ENCODE peak calls at places on chromosome 13, in seven cellular contexts. G is GM23248, S is neural progenitor cell, H is hepatocyte, X is PC-3, R is SK-N-SH, D is GM23338. O is an unnamed sample.

GRCh38 chr13:75792526-75793187 is 156.5 kb downstream of the LMO7 start:
- DNase-seq in G (no peak), S (no peak), H (peak), X (no peak), R (no peak), D (no peak), O (no peak)

GRCh38 chr13:33867472-33867871 is 49.5 kb downstream of the RFC3 start:
- DNase-seq in G (no peak), S (no peak), H (no peak), X (no peak), R (no peak), D (no peak), O (no peak)

GRCh38 chr13:76889254-76889653 is 3.0 kb upstream of the KCTD12 start:
- DNase-seq in G (no peak), S (no peak), H (no peak), X (no peak), R (no peak), D (no peak), O (no peak)

GRCh38 chr13:94173312-94173854 is 306.1 kb downstream of the DCT start:
- DNase-seq in G (peak), S (no peak), H (no peak), X (no peak), R (no peak), D (no peak), O (no peak)

GRCh38 chr13:74774252-74774651 is 640.0 kb upstream of the KLF12 start:
- DNase-seq in G (peak), S (no peak), H (no peak), X (no peak), R (no peak), D (no peak), O (no peak)

GRCh38 chr13:39144941-39145533 is 106.8 kb downstream of the NHLRC3 start:
- DNase-seq in G (peak), S (peak), H (peak), X (peak), R (peak), D (peak), O (peak)

GRCh38 chr13:98129059-98129741 is 13.7 kb upstream of the FARP1 start:
- DNase-seq in G (peak), S (no peak), H (no peak), X (peak), R (no peak), D (no peak), O (no peak)

GRCh38 chr13:24271611-24272451 is 37.5 kb upstream of the C1QTNF9 start:
- DNase-seq in G (peak), S (peak), H (peak), X (no peak), R (peak), D (no peak), O (no peak)

DNA sequence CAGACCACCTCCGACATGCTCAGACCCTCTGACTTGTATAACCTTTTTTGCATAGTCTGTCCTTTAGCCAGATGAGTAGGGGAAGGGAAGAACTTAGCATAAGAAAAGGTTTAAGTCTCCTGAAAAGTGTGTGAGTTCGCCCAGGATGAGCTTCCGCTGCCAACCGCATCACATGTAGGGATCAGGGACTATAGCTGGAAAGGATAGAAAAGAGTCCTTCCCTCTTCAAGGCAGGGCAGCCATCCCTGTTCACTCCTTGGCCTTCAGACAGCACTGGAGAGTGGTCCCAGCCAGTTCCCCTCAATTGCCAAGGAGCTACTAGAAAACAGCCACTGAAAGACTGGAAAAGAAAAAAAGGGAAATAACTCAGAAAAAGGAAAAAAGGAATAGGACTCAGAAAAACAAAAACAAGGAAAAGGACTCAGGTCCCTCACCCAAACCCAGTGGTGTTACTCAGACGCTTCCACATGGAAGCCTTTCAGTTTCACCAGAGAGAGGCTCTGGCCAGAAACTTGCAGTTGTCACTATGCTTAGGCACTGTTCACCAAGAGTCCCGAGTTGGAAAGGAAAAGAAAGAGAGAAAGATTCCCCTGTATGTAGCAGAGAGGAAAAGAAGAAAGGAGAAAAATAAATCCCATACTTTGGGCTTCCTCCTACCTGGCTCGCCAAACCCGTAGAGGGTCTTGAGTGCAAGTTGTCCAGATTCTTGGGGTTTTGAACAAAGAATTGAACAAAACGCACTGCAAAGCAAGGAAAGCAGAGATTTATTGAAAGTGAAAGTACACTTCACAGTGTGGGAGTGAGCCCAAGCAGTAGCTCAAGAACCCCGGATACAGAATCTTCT is 5.6 kb upstream of the TM9SF2 start:
- DNase-seq in G (peak), S (no peak), H (no peak), X (no peak), R (no peak), D (no peak), O (no peak)
- H2AFZ ChIP-seq in G (peak), S (no peak), H (peak), X (peak), R (peak), D (peak), O (peak)

GRCh38 chr13:50125556-50126377 is 110.5 kb downstream of the KCNRG start:
- DNase-seq in G (peak), S (peak), H (peak), X (peak), R (peak), D (peak), O (peak)

GRCh38 chr13:50127726-50128291 is 112.6 kb downstream of the KCNRG start:
- DNase-seq in G (no peak), S (peak), H (peak), X (no peak), R (no peak), D (peak), O (no peak)

GRCh38 chr13:50126378-50127016 is 111.3 kb downstream of the KCNRG start:
- DNase-seq in G (peak), S (peak), H (peak), X (peak), R (no peak), D (peak), O (peak)

GRCh38 chr13:50128406-50129048 is 113.3 kb downstream of the KCNRG start:
- DNase-seq in G (no peak), S (peak), H (no peak), X (no peak), R (no peak), D (peak), O (peak)

GRCh38 chr13:50127017-50127725 is 111.9 kb downstream of the KCNRG start:
- DNase-seq in G (peak), S (peak), H (peak), X (no peak), R (no peak), D (peak), O (no peak)
- TF ChIP-seq EZH2phosphoT487 in G (no peak), S (peak), H (no peak), X (no peak), R (no peak), D (peak), O (no peak)

DNA sequence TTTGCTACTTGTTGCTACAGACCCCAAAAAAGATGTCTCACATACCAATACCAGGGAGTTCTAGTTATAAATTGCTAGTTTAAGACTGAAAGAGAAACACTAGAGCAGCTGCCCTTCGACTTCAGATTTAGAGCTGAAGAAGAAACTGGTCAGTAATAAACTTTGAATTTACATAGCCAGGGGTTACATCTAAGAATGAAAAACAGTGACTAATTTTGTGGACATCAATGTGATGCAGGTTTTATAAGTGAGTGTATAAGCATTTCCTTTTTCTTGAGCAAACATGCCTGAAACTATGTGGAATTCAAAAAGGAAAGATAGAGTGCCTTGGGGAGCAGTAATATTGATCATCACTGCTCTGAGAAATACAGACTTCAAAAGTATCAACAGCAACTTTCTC is 724.9 kb upstream of the MIR17HG start:
- DNase-seq in G (peak), S (no peak), H (no peak), X (peak), R (no peak), D (no peak), O (no peak)
- H2AFZ ChIP-seq in G (peak), S (no peak), H (no peak), X (peak), R (no peak), D (no peak), O (no peak)

GRCh38 chr13:20654156-20654555 is 49.3 kb upstream of the IL17D start:
- DNase-seq in G (peak), S (no peak), H (no peak), X (peak), R (no peak), D (no peak), O (no peak)
- TF ChIP-seq EZH2phosphoT487 in G (no peak), S (no peak), H (no peak), X (no peak), R (no peak), D (no peak), O (no peak)

DNA sequence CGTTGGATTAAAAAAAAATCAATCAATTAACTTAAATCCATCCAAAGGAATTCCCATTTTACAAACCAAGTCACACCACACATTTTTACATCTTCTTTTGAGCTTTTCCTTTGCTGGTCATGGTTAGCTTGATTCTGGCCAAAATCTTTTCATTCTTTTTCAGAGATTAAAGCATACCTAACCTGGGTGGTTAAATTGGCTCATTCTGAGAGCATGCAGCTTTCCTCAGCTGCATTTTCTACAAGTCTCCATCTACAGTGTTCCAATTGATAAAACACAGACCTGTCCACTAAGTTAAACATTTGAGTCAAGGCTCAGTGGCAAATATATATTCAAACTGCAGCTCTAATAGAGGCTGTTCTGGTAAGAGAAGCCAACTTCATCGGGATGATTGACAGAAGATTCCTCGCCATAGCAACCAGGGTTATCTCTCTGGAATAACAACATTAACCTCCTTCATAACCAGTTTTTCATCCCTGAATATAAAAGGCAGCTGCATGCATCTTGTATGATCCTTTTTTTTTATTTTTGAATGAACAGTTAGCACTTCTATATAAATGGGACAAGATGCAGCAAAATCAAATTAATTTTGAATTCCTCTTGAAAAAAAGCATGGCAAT is 106.2 kb downstream of the DNAJC15 start:
- DNase-seq in G (no peak), S (no peak), H (no peak), X (no peak), R (peak), D (no peak), O (no peak)
- H2AFZ ChIP-seq in G (no peak), S (no peak), H (no peak), X (no peak), R (no peak), D (no peak), O (no peak)

GRCh38 chr13:113552079-113552478 is 32.5 kb upstream of the TFDP1 start:
- DNase-seq in G (no peak), S (no peak), H (no peak), X (no peak), R (no peak), D (no peak), O (no peak)

GRCh38 chr13:113551081-113552000 is 33.2 kb upstream of the TFDP1 start:
- DNase-seq in G (no peak), S (no peak), H (no peak), X (no peak), R (peak), D (no peak), O (no peak)

GRCh38 chr13:113548171-113548641 is 36.3 kb upstream of the TFDP1 start:
- DNase-seq in G (no peak), S (peak), H (no peak), X (no peak), R (peak), D (no peak), O (no peak)

GRCh38 chr13:113548778-113549621 is 35.6 kb upstream of the TFDP1 start:
- DNase-seq in G (no peak), S (no peak), H (no peak), X (no peak), R (peak), D (no peak), O (no peak)

DNA sequence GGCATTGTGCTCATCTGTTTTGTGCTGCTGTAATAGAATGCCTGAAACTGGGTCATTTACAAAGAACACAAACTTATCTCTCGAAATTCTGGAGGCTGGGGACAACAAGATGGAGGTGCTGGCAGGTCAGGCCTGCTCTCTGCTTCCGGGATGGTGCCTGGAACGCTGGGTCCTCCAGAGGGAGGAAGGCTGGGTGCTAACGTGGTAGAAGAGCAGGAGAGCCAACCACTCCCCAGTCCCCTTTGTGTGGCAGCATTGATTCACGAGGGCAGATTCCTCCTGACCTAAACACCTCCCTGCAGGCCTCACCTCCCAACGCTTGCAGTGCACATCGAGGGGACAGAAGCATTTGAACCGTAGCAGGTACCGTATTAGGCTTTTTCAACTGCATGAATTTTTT is 34.1 kb upstream of the TFDP1 start:
- DNase-seq in G (no peak), S (no peak), H (no peak), X (no peak), R (no peak), D (no peak), O (no peak)
- TF ChIP-seq EZH2phosphoT487 in G (no peak), S (no peak), H (no peak), X (no peak), R (no peak), D (no peak), O (no peak)

GRCh38 chr13:27919299-27919933 is 384 bp upstream of the PDX1 start:
- DNase-seq in G (no peak), S (no peak), H (no peak), X (no peak), R (no peak), D (no peak), O (no peak)
- H2AFZ ChIP-seq in G (peak), S (no peak), H (peak), X (no peak), R (no peak), D (peak), O (no peak)

GRCh38 chr13:99218126-99218525 is 17.5 kb downstream of the UBAC2 start:
- DNase-seq in G (no peak), S (no peak), H (no peak), X (no peak), R (no peak), D (no peak), O (no peak)

GRCh38 chr13:99218545-99218944 is 17.9 kb downstream of the UBAC2 start:
- DNase-seq in G (no peak), S (peak), H (no peak), X (no peak), R (no peak), D (no peak), O (no peak)

GRCh38 chr13:99218969-99219368 is 18.3 kb downstream of the UBAC2 start:
- DNase-seq in G (no peak), S (no peak), H (no peak), X (no peak), R (no peak), D (no peak), O (no peak)

GRCh38 chr13:99215466-99215865 is 14.8 kb downstream of the UBAC2 start:
- DNase-seq in G (no peak), S (no peak), H (no peak), X (no peak), R (no peak), D (no peak), O (no peak)

GRCh38 chr13:99217461-99218101 is 16.9 kb downstream of the UBAC2 start:
- DNase-seq in G (no peak), S (no peak), H (no peak), X (no peak), R (no peak), D (no peak), O (no peak)
- TF ChIP-seq EZH2phosphoT487 in G (no peak), S (no peak), H (no peak), X (no peak), R (no peak), D (no peak), O (no peak)